ENCODE peak calls at places on chromosomes 6 and 20, in five cellular contexts. I is GM23338, A is coronary artery, Q is A549, V is spleen. G is an unnamed sample.

GRCh38 chr6:122798099-122798641 is 9.1 kb downstream of the SMPDL3A start:
- DNase-seq in Q (peak; percentile 15), V (no peak), A (no peak), I (no peak), G (peak; percentile 49)

GRCh38 chr6:153101461-153101860 is 29.6 kb downstream of the RGS17 start:
- DNase-seq in V (no peak), Q (no peak), A (no peak), I (no peak), G (no peak)

GRCh38 chr20:58697867-58698703 is 5.5 kb downstream of the NPEPL1 start:
- DNase-seq in I (no peak), A (peak; percentile 70), V (peak; percentile 60), Q (no peak), G (no peak)

GRCh38 chr6:111648100-111648499 is 42.4 kb upstream of the TRAF3IP2 start:
- DNase-seq in I (no peak), A (no peak), V (no peak), Q (no peak), G (no peak)

GRCh38 chr20:18055261-18055660 is 2.5 kb downstream of the OVOL2 start:
- DNase-seq in Q (no peak), V (no peak), I (peak; percentile 74), A (no peak), G (no peak)

GRCh38 chr6:142015011-142015410 is 117.7 kb upstream of the GJE1 start:
- DNase-seq in I (peak; percentile 68), V (no peak), Q (no peak), A (no peak), G (no peak)

GRCh38 chr6:25874118-25874517 is at the start of gene SLC17A3:
- DNase-seq in I (no peak), A (no peak), Q (no peak), V (no peak), G (no peak)

GRCh38 chr6:32111424-32112066 is 2.4 kb upstream of the TNXB start:
- DNase-seq in I (no peak), A (no peak), Q (no peak), V (no peak), G (peak; percentile 63)

GRCh38 chr6:42727084-42727601 is 4.7 kb upstream of the PRPH2 start:
- DNase-seq in A (no peak), I (peak; percentile 30), Q (no peak), V (peak; percentile 80), G (no peak)

GRCh38 chr20:4736875-4737274 is 15.2 kb downstream of the PRND start:
- DNase-seq in A (no peak), V (no peak), Q (no peak), I (no peak), G (no peak)

GRCh38 chr6:52976591-52977035 is 18.5 kb downstream of the GSTA4 start:
- DNase-seq in Q (no peak), I (no peak), A (no peak), V (no peak), G (no peak)

GRCh38 chr20:50331469-50332251 is 141.0 kb downstream of the CEBPB start:
- DNase-seq in Q (no peak), A (no peak), V (peak; percentile 54), I (no peak), G (no peak)

GRCh38 chr6:84774174-84775158 is 10.1 kb upstream of the TBX18 start:
- DNase-seq in A (peak; percentile 87), Q (peak; percentile 41), V (peak; percentile 70), I (peak; percentile 86), G (peak; percentile 82)

GRCh38 chr6:6998194-6998569 is 109.6 kb upstream of the RREB1 start:
- DNase-seq in I (peak; percentile 16), V (peak; percentile 32), A (no peak), Q (no peak), G (no peak)

GRCh38 chr6:12385316-12385715 is 95.2 kb downstream of the EDN1 start:
- DNase-seq in I (no peak), Q (no peak), V (no peak), A (no peak), G (no peak)

GRCh38 chr6:41934278-41935189 is 7.1 kb downstream of the CCND3 start:
- DNase-seq in V (no peak), Q (no peak), A (no peak), I (no peak), G (peak; percentile 14)

GRCh38 chr6:37777272-37777736 is 42.2 kb upstream of the ZFAND3 start:
- DNase-seq in Q (no peak), I (peak; percentile 62), V (no peak), A (no peak), G (no peak)

GRCh38 chr6:11434565-11435326 is 102.8 kb upstream of the TMEM170B start:
- DNase-seq in I (no peak), Q (peak; percentile 63), V (no peak), A (no peak), G (peak; percentile 90)

GRCh38 chr6:19988555-19988954 is 151.4 kb downstream of the ID4 start:
- DNase-seq in I (peak; percentile 80), Q (no peak), V (no peak), A (no peak), G (peak; percentile 13)

GRCh38 chr20:14477125-14477524 is 139.7 kb upstream of the FLRT3 start:
- DNase-seq in I (no peak), Q (no peak), A (no peak), V (no peak), G (peak; percentile 14)

GRCh38 chr20:57911512-57912226 is 201.9 kb upstream of the PMEPA1 start:
- DNase-seq in I (no peak), A (no peak), V (no peak), Q (no peak), G (no peak)

GRCh38 chr20:415820-416322 is 7.8 kb downstream of the RBCK1 start:
- DNase-seq in Q (no peak), I (no peak), V (peak; percentile 72), A (no peak), G (peak; percentile 14)

GRCh38 chr6:64428186-64428585 is 792.6 kb downstream of the PHF3 start:
- DNase-seq in I (no peak), A (no peak), Q (no peak), V (no peak), G (peak; percentile 17)

GRCh38 chr6:25750911-25751310 is 3.6 kb upstream of the SLC17A4 start:
- DNase-seq in Q (no peak), I (no peak), V (no peak), A (no peak), G (no peak)

GRCh38 chr20:32585519-32586127 is 490 bp upstream of the NOL4L start:
- DNase-seq in A (no peak), Q (no peak), I (peak; percentile 80), V (no peak), G (no peak)

GRCh38 chr20:35720165-35721123 is 21.2 kb downstream of the ROMO1 start:
- DNase-seq in Q (no peak), A (no peak), I (no peak), V (no peak), G (no peak)

GRCh38 chr6:131946404-131946991 is 4.7 kb downstream of the CCN2 start:
- DNase-seq in V (no peak), I (peak; percentile 54), A (no peak), Q (no peak), G (peak; percentile 81)

GRCh38 chr20:26209171-26209941 is 512.7 kb upstream of the ZNF337 start:
- DNase-seq in V (peak; percentile 67), A (no peak), Q (no peak), I (peak; percentile 41), G (peak; percentile 15)

GRCh38 chr20:610130-611046 is at the start of gene TCF15:
- DNase-seq in I (peak; percentile 85), V (no peak), A (no peak), Q (no peak), G (peak; percentile 7)

GRCh38 chr6:71294121-71294523 is 5.5 kb downstream of the OGFRL1 start:
- DNase-seq in Q (no peak), A (peak; percentile 76), I (no peak), V (no peak), G (peak; percentile 90)

GRCh38 chr6:7219310-7219709 is 93.7 kb downstream of the SSR1 start:
- DNase-seq in I (no peak), V (no peak), Q (no peak), A (no peak), G (peak; percentile 62)

GRCh38 chr6:15430947-15431405 is 185.1 kb downstream of the JARID2 start:
- DNase-seq in V (no peak), A (no peak), Q (no peak), I (no peak), G (peak; percentile 76)

GRCh38 chr6:133160531-133160930 is 80.6 kb upstream of the EYA4 start:
- DNase-seq in V (no peak), A (no peak), I (no peak), Q (no peak), G (no peak)

GRCh38 chr6:25237579-25237978 is 41.6 kb upstream of the CARMIL1 start:
- DNase-seq in A (no peak), I (no peak), V (no peak), Q (no peak), G (no peak)

GRCh38 chr6:27502508-27503435 is 29.9 kb upstream of the ZNF184 start:
- DNase-seq in I (peak; percentile 80), A (no peak), V (peak; percentile 88), Q (no peak), G (peak; percentile 90)

GRCh38 chr6:132400641-132401119 is 595 bp downstream of the MOXD1 start:
- DNase-seq in Q (no peak), I (peak; percentile 55), A (no peak), V (no peak), G (no peak)

GRCh38 chr6:4125933-4126864 is 9.2 kb downstream of the ECI2 start:
- DNase-seq in Q (peak; percentile 61), I (peak; percentile 27), A (no peak), V (no peak), G (peak; percentile 87)
- TF ChIP-seq CTCF in Q (peak; percentile 21), I (no peak), A (no peak), V (no peak), G (peak; percentile 49)

DNA sequence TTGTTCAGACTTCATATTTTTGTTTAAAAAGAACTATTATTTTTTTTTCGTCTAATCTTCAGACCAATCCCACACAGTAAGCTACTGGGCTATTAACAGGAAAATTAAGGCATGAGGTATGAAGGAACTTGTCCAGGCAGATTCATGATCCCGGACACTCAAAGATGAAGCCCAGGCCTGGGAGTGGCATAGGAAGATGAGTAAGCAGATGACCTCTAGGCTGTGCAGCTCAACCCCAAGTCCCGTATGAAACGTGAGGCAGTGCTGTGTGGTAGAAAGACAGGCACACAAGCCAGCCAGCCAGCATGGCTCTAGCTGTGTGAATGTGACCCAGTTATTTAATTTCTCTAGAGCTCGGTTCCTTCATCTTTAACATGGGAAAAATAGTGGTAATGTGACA is 231.9 kb downstream of the CLIC5 start:
- DNase-seq in A (no peak), V (no peak), I (no peak), Q (no peak), G (no peak)
- H3K4me3 ChIP-seq in A (no peak overlapping the region), V (no peak overlapping the region), I (no peak overlapping the region), Q (no peak overlapping the region), G (no peak overlapping the region)

DNA sequence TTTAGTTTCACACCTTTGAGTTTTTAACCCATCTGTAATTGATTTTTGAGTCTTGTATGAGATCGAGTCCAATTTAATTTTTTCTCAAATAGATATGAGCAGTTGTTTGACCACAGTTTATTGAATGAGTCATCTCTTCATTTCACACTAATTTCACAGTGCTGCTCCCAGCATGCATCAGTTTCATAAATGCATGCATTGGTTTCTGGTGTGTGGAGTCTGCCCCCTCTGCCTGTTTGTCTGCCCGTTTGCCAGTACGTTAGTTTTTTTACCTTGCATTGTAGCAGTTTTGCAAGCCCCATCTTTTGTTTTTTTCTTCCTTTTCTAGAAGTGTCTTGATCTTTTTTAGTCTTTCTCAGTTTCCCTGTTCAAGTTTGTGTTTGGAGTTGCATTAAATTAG is 11.9 kb downstream of the SLX4IP start:
- DNase-seq in V (no peak), Q (peak; percentile 91), I (no peak), A (no peak), G (peak; percentile 72)
- TF ChIP-seq CTCF in V (no peak), Q (peak; percentile 16), I (no peak), A (no peak), G (no peak)

GRCh38 chr6:83190596-83190995 is 2.5 kb downstream of the PGM3 start:
- DNase-seq in V (no peak), A (no peak), I (no peak), Q (no peak), G (no peak)
- H3K4me3 ChIP-seq in V (no peak overlapping the region), A (peak overlapping the region; percentile 15), I (no peak overlapping the region), Q (no peak overlapping the region), G (no peak overlapping the region)